ENCODE peak calls at places on chromosomes 16 and 17, in five cellular contexts. One of them, this sample, is unnamed.

GRCh38 chr16:80611930-80612327 is 71.1 kb downstream of the DYNLRB2 start:
- DNase-seq in breast epithelium: no peak
- DNase-seq in astrocyte of the cerebellum: no peak
- DNase-seq in dorsolateral prefrontal cortex: no peak
- DNase-seq in heart right ventricle: no peak
- DNase-seq in this sample: no peak

GRCh38 chr16:48537275-48537674 is 72.7 kb downstream of the N4BP1 start:
- DNase-seq in breast epithelium: no peak
- DNase-seq in astrocyte of the cerebellum: no peak
- DNase-seq in dorsolateral prefrontal cortex: no peak
- DNase-seq in heart right ventricle: no peak
- DNase-seq in this sample: peak

GRCh38 chr17:7046127-7046724 is 2.3 kb upstream of the SLC16A11 start:
- DNase-seq in breast epithelium: peak
- DNase-seq in astrocyte of the cerebellum: no peak
- DNase-seq in dorsolateral prefrontal cortex: peak
- DNase-seq in heart right ventricle: no peak
- DNase-seq in this sample: no peak

GRCh38 chr17:17681744-17682292 is 560 bp downstream of the RAI1 start:
- DNase-seq in breast epithelium: no peak
- DNase-seq in astrocyte of the cerebellum: no peak
- DNase-seq in dorsolateral prefrontal cortex: no peak
- DNase-seq in heart right ventricle: peak
- DNase-seq in this sample: peak

GRCh38 chr16:87380875-87381274 is 2.7 kb downstream of the FBXO31 start:
- DNase-seq in breast epithelium: no peak
- DNase-seq in astrocyte of the cerebellum: no peak
- DNase-seq in dorsolateral prefrontal cortex: no peak
- DNase-seq in heart right ventricle: no peak
- DNase-seq in this sample: no peak

GRCh38 chr17:57530026-57530425 is 215.1 kb downstream of the CCDC182 start:
- DNase-seq in breast epithelium: no peak
- DNase-seq in astrocyte of the cerebellum: no peak
- DNase-seq in dorsolateral prefrontal cortex: no peak
- DNase-seq in heart right ventricle: no peak
- DNase-seq in this sample: no peak

GRCh38 chr17:83194189-83194565 is 114.8 kb downstream of the METRNL start:
- DNase-seq in breast epithelium: peak
- DNase-seq in astrocyte of the cerebellum: no peak
- DNase-seq in dorsolateral prefrontal cortex: no peak
- DNase-seq in heart right ventricle: no peak
- DNase-seq in this sample: peak

GRCh38 chr17:53387745-53388144 is 435.0 kb upstream of the KIF2B start:
- DNase-seq in breast epithelium: no peak
- DNase-seq in astrocyte of the cerebellum: no peak
- DNase-seq in dorsolateral prefrontal cortex: no peak
- DNase-seq in heart right ventricle: no peak
- DNase-seq in this sample: no peak

GRCh38 chr16:73955255-73955654 is 341.4 kb upstream of the PSMD7 start:
- DNase-seq in breast epithelium: no peak
- DNase-seq in astrocyte of the cerebellum: no peak
- DNase-seq in dorsolateral prefrontal cortex: no peak
- DNase-seq in heart right ventricle: no peak
- DNase-seq in this sample: no peak

GRCh38 chr16:67248401-67249177 is at the start of gene SLC9A5:
- DNase-seq in breast epithelium: no peak
- DNase-seq in astrocyte of the cerebellum: no peak
- DNase-seq in dorsolateral prefrontal cortex: no peak
- DNase-seq in heart right ventricle: no peak
- DNase-seq in this sample: peak

GRCh38 chr17:63479495-63480184 is 2.8 kb downstream of the ACE start:
- DNase-seq in breast epithelium: no peak
- DNase-seq in astrocyte of the cerebellum: no peak
- DNase-seq in dorsolateral prefrontal cortex: no peak
- DNase-seq in heart right ventricle: no peak
- DNase-seq in this sample: no peak

GRCh38 chr16:27718767-27719445 is 169.0 kb downstream of the KATNIP start:
- DNase-seq in breast epithelium: no peak
- DNase-seq in astrocyte of the cerebellum: no peak
- DNase-seq in dorsolateral prefrontal cortex: peak
- DNase-seq in heart right ventricle: no peak
- DNase-seq in this sample: peak

GRCh38 chr17:62083651-62084050 is 18.6 kb upstream of the MED13 start:
- DNase-seq in breast epithelium: no peak
- DNase-seq in astrocyte of the cerebellum: no peak
- DNase-seq in dorsolateral prefrontal cortex: no peak
- DNase-seq in heart right ventricle: no peak
- DNase-seq in this sample: no peak

GRCh38 chr16:65600629-65601028 is 478.8 kb upstream of the CDH11 start:
- DNase-seq in breast epithelium: no peak
- DNase-seq in astrocyte of the cerebellum: no peak
- DNase-seq in dorsolateral prefrontal cortex: no peak
- DNase-seq in heart right ventricle: no peak
- DNase-seq in this sample: no peak

GRCh38 chr16:27982184-27982583 is 81.3 kb downstream of the GSG1L start:
- DNase-seq in breast epithelium: no peak
- DNase-seq in astrocyte of the cerebellum: no peak
- DNase-seq in dorsolateral prefrontal cortex: no peak
- DNase-seq in heart right ventricle: no peak
- DNase-seq in this sample: no peak

GRCh38 chr16:1610841-1611653 is 825 bp downstream of the IFT140 start:
- DNase-seq in breast epithelium: peak
- DNase-seq in astrocyte of the cerebellum: no peak
- DNase-seq in dorsolateral prefrontal cortex: no peak
- DNase-seq in heart right ventricle: no peak
- DNase-seq in this sample: no peak

GRCh38 chr16:70691223-70692129 is 5.6 kb upstream of the MTSS2 start:
- DNase-seq in breast epithelium: no peak
- DNase-seq in astrocyte of the cerebellum: peak
- DNase-seq in dorsolateral prefrontal cortex: peak
- DNase-seq in heart right ventricle: peak
- DNase-seq in this sample: peak

GRCh38 chr16:17404903-17405691 is 65.7 kb downstream of the XYLT1 start:
- DNase-seq in breast epithelium: no peak
- DNase-seq in astrocyte of the cerebellum: peak
- DNase-seq in dorsolateral prefrontal cortex: peak
- DNase-seq in heart right ventricle: peak
- DNase-seq in this sample: peak

GRCh38 chr16:54288592-54289241 is 2.1 kb upstream of the IRX3 start:
- DNase-seq in breast epithelium: no peak
- DNase-seq in astrocyte of the cerebellum: no peak
- DNase-seq in dorsolateral prefrontal cortex: no peak
- DNase-seq in heart right ventricle: no peak
- DNase-seq in this sample: no peak

GRCh38 chr17:61862105-61862574 is 1.2 kb downstream of the BRIP1 start:
- DNase-seq in breast epithelium: no peak
- DNase-seq in astrocyte of the cerebellum: peak
- DNase-seq in dorsolateral prefrontal cortex: no peak
- DNase-seq in heart right ventricle: no peak
- DNase-seq in this sample: no peak

GRCh38 chr16:3122926-3123570 is 10.7 kb downstream of the ZNF205 start:
- DNase-seq in breast epithelium: no peak
- DNase-seq in astrocyte of the cerebellum: no peak
- DNase-seq in dorsolateral prefrontal cortex: no peak
- DNase-seq in heart right ventricle: no peak
- DNase-seq in this sample: no peak

GRCh38 chr16:68936729-68937631 is 93.6 kb downstream of the TANGO6 start:
- DNase-seq in breast epithelium: no peak
- DNase-seq in astrocyte of the cerebellum: no peak
- DNase-seq in dorsolateral prefrontal cortex: no peak
- DNase-seq in heart right ventricle: no peak
- DNase-seq in this sample: no peak

GRCh38 chr17:5069724-5070123 is 8.5 kb upstream of the ZFP3 start:
- DNase-seq in breast epithelium: no peak
- DNase-seq in astrocyte of the cerebellum: no peak
- DNase-seq in dorsolateral prefrontal cortex: no peak
- DNase-seq in heart right ventricle: no peak
- DNase-seq in this sample: no peak

GRCh38 chr16:47475786-47476185 is 14.7 kb downstream of the PHKB start:
- DNase-seq in breast epithelium: no peak
- DNase-seq in astrocyte of the cerebellum: no peak
- DNase-seq in dorsolateral prefrontal cortex: no peak
- DNase-seq in heart right ventricle: no peak
- DNase-seq in this sample: no peak

GRCh38 chr17:3730881-3731429 is 7.3 kb downstream of the HASPIN start:
- DNase-seq in breast epithelium: no peak
- DNase-seq in astrocyte of the cerebellum: no peak
- DNase-seq in dorsolateral prefrontal cortex: no peak
- DNase-seq in heart right ventricle: no peak
- DNase-seq in this sample: no peak

DNA sequence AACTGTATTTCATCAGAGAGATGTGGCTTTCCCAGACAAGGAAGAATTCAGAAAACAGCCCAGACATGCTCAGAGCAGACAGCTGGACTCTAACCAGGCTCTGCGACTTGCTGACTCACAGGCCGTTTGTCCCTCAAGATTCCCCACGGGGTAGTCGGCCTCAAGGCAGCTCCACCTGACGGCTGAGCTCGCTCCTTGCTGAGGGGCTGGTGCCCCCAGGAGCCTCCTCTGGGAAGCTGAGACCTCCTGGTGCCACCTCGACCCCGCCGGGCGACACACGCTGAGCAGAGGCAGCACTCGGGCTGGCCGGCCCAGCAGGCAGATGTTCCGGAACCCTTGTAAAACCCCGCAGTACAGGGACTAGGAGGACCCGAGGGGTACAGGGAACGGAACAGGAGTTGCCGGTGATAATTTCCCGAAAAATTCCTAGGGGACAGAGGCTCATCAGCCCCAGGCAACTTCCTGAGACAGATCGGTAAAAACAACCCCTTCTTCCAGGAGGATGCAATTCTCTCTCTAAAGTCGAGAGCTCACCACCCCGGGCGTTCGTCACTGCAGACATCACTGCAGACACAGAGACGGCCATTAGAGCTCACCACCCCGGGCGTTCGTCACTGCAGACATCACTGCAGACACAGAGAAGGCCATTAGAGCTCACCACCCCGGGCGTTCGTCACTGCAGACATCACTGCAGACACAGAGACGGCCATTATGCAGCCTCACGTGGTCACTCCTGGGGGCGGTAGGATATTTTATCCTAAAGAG is 19.9 kb downstream of the RPH3AL start:
- DNase-seq in breast epithelium: no peak
- DNase-seq in astrocyte of the cerebellum: no peak
- DNase-seq in dorsolateral prefrontal cortex: peak
- DNase-seq in heart right ventricle: no peak
- DNase-seq in this sample: peak
- H3K4me3 ChIP-seq in breast epithelium: peak
- H3K4me3 ChIP-seq in astrocyte of the cerebellum: no peak
- H3K4me3 ChIP-seq in dorsolateral prefrontal cortex: peak
- H3K4me3 ChIP-seq in heart right ventricle: peak
- H3K4me3 ChIP-seq in this sample: no peak

GRCh38 chr16:6841392-6841791 is 491.3 kb upstream of the RBFOX1 start:
- DNase-seq in breast epithelium: no peak
- DNase-seq in astrocyte of the cerebellum: no peak
- DNase-seq in dorsolateral prefrontal cortex: no peak
- DNase-seq in heart right ventricle: no peak
- DNase-seq in this sample: no peak
- H3K4me3 ChIP-seq in breast epithelium: no peak
- H3K4me3 ChIP-seq in astrocyte of the cerebellum: no peak
- H3K4me3 ChIP-seq in dorsolateral prefrontal cortex: no peak
- H3K4me3 ChIP-seq in heart right ventricle: no peak
- H3K4me3 ChIP-seq in this sample: no peak

GRCh38 chr16:56936491-56936890 is 4.5 kb downstream of the HERPUD1 start:
- DNase-seq in breast epithelium: no peak
- DNase-seq in astrocyte of the cerebellum: no peak
- DNase-seq in dorsolateral prefrontal cortex: no peak
- DNase-seq in heart right ventricle: no peak
- DNase-seq in this sample: no peak
- H3K4me3 ChIP-seq in breast epithelium: no peak
- H3K4me3 ChIP-seq in astrocyte of the cerebellum: no peak
- H3K4me3 ChIP-seq in dorsolateral prefrontal cortex: peak
- H3K4me3 ChIP-seq in heart right ventricle: no peak
- H3K4me3 ChIP-seq in this sample: no peak

GRCh38 chr16:18979936-18980335 is 3.8 kb upstream of the TMC7 start:
- DNase-seq in breast epithelium: no peak
- DNase-seq in astrocyte of the cerebellum: no peak
- DNase-seq in dorsolateral prefrontal cortex: no peak
- DNase-seq in heart right ventricle: no peak
- DNase-seq in this sample: no peak

GRCh38 chr16:18983565-18984424 is at the start of gene TMC7:
- DNase-seq in breast epithelium: peak
- DNase-seq in astrocyte of the cerebellum: peak
- DNase-seq in dorsolateral prefrontal cortex: peak
- DNase-seq in heart right ventricle: peak
- DNase-seq in this sample: peak

DNA sequence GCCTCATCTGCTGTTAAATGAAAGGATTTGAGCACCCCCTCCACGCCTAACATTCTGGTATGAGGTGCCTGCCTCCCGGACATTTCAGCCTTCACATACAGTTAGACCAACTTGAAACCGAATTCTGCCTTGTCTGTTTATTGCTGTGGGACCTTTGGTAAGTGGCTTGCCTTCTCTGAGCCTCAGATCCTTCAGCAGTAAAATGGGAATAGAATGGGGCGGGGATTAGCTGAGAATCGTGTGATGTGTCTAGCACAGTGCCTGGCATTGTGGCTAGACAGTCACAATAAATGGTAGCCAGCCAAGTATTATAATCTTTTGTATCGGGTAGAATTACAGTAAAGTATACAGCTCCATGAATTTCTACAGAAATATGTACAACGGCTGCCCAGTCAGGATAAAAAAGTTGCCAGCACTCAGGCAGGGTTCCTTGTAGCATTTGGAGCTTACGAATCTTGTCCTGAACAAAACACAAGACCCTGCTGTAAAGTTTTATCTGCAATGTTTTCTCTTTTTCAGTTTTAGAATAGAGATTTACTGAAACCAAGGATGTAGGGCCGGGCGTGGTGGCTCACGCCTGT is 781 bp downstream of the TMC7 start:
- DNase-seq in breast epithelium: no peak
- DNase-seq in astrocyte of the cerebellum: no peak
- DNase-seq in dorsolateral prefrontal cortex: no peak
- DNase-seq in heart right ventricle: no peak
- DNase-seq in this sample: no peak
- H3K4me3 ChIP-seq in breast epithelium: peak
- H3K4me3 ChIP-seq in astrocyte of the cerebellum: peak
- H3K4me3 ChIP-seq in dorsolateral prefrontal cortex: peak
- H3K4me3 ChIP-seq in heart right ventricle: peak
- H3K4me3 ChIP-seq in this sample: no peak

GRCh38 chr17:78043031-78043430 is 84.5 kb downstream of the TNRC6C start:
- DNase-seq in breast epithelium: no peak
- DNase-seq in astrocyte of the cerebellum: no peak
- DNase-seq in dorsolateral prefrontal cortex: no peak
- DNase-seq in heart right ventricle: no peak
- DNase-seq in this sample: no peak

GRCh38 chr17:78040561-78041400 is 82.3 kb downstream of the TNRC6C start:
- DNase-seq in breast epithelium: peak
- DNase-seq in astrocyte of the cerebellum: peak
- DNase-seq in dorsolateral prefrontal cortex: peak
- DNase-seq in heart right ventricle: peak
- DNase-seq in this sample: peak

GRCh38 chr17:78042542-78042941 is 84.0 kb downstream of the TNRC6C start:
- DNase-seq in breast epithelium: no peak
- DNase-seq in astrocyte of the cerebellum: no peak
- DNase-seq in dorsolateral prefrontal cortex: no peak
- DNase-seq in heart right ventricle: no peak
- DNase-seq in this sample: no peak

GRCh38 chr17:78039581-78039980 is 81.1 kb downstream of the TNRC6C start:
- DNase-seq in breast epithelium: no peak
- DNase-seq in astrocyte of the cerebellum: no peak
- DNase-seq in dorsolateral prefrontal cortex: no peak
- DNase-seq in heart right ventricle: no peak
- DNase-seq in this sample: no peak

GRCh38 chr17:78041401-78042179 is 83.1 kb downstream of the TNRC6C start:
- DNase-seq in breast epithelium: no peak
- DNase-seq in astrocyte of the cerebellum: no peak
- DNase-seq in dorsolateral prefrontal cortex: no peak
- DNase-seq in heart right ventricle: no peak
- DNase-seq in this sample: no peak
- H3K4me3 ChIP-seq in breast epithelium: peak
- H3K4me3 ChIP-seq in astrocyte of the cerebellum: peak
- H3K4me3 ChIP-seq in dorsolateral prefrontal cortex: peak
- H3K4me3 ChIP-seq in heart right ventricle: peak
- H3K4me3 ChIP-seq in this sample: peak

This sample was measured in aorta.